ENCODE peak calls at places on chromosomes 1 and 21, in ten cellular contexts. H, D, T, X, F, G, A, W, S and R are unnamed samples.

GRCh38 chr1:1313500-1314236 is 5.3 kb downstream of the PUSL1 start:
- DNase-seq in T (no peak), F (no peak), W (no peak), G (no peak), X (no peak), H (no peak), D (no peak), S (no peak), A (no peak), R (no peak)

GRCh38 chr1:39539252-39539790 is 37.3 kb downstream of the PABPC4 start:
- DNase-seq in F (peak), G (no peak), D (peak), T (peak), X (peak), H (peak), W (peak), A (peak), S (peak), R (peak)

GRCh38 chr1:90763930-90764329 is 46.8 kb upstream of the BARHL2 start:
- DNase-seq in F (no peak), G (no peak), A (no peak), S (no peak), D (no peak), H (no peak), T (no peak), W (no peak), X (no peak), R (no peak)

GRCh38 chr1:178530520-178530919 is 17.6 kb downstream of the TEX35 start:
- DNase-seq in T (no peak), D (no peak), W (no peak), A (no peak), G (no peak), X (no peak), H (no peak), F (no peak), S (peak), R (no peak)

GRCh38 chr1:240598602-240599001 is 13.4 kb downstream of the GREM2 start:
- DNase-seq in H (no peak), W (no peak), F (no peak), A (no peak), G (no peak), T (no peak), D (no peak), S (no peak), X (no peak), R (no peak)

GRCh38 chr1:196891251-196891650 is 3.4 kb downstream of the CFHR4 start:
- DNase-seq in G (no peak), X (no peak), W (no peak), T (no peak), S (no peak), D (no peak), H (no peak), A (no peak), F (no peak), R (no peak)

GRCh38 chr1:175314300-175314699 is 121.7 kb upstream of the KIAA0040 start:
- DNase-seq in D (no peak), X (no peak), W (no peak), T (no peak), F (no peak), A (no peak), S (no peak), H (no peak), G (no peak), R (no peak)

GRCh38 chr1:171794085-171794484 is 12.6 kb downstream of the METTL13 start:
- DNase-seq in D (no peak), W (no peak), S (no peak), T (no peak), H (no peak), X (no peak), G (no peak), A (peak), F (no peak), R (no peak)

GRCh38 chr1:21468597-21468996 is 28.7 kb downstream of the NBPF3 start:
- DNase-seq in W (no peak), G (no peak), H (no peak), T (no peak), X (no peak), F (peak), A (no peak), S (no peak), D (no peak), R (peak)

GRCh38 chr1:198610362-198610761 is 28.5 kb upstream of the PTPRC start:
- DNase-seq in G (no peak), W (no peak), X (no peak), H (no peak), F (no peak), D (no peak), T (no peak), S (no peak), A (no peak), R (no peak)

GRCh38 chr1:206955476-206956312 is 9.4 kb upstream of the PIGR start:
- DNase-seq in D (no peak), F (no peak), A (no peak), H (no peak), W (no peak), S (no peak), T (no peak), X (peak), G (no peak), R (peak)

GRCh38 chr1:40859017-40859416 is 3.1 kb downstream of the CITED4 start:
- DNase-seq in S (no peak), F (no peak), X (no peak), G (no peak), W (no peak), H (no peak), A (no peak), T (no peak), D (no peak), R (no peak)

GRCh38 chr1:71053758-71054157 is 6.1 kb upstream of the PTGER3 start:
- DNase-seq in D (no peak), X (no peak), W (no peak), G (no peak), S (no peak), A (no peak), H (no peak), T (no peak), F (no peak), R (no peak)

GRCh38 chr1:20102875-20103274 is 16.5 kb downstream of the PLA2G2D start:
- DNase-seq in F (no peak), W (no peak), H (no peak), D (no peak), A (no peak), X (no peak), T (no peak), G (no peak), S (no peak), R (no peak)

GRCh38 chr1:89698020-89698560 is 65.2 kb downstream of the LRRC8C start:
- DNase-seq in H (no peak), X (no peak), G (no peak), F (peak), A (no peak), W (peak), S (no peak), T (no peak), D (no peak), R (no peak)

GRCh38 chr1:234276389-234276788 is 96.9 kb upstream of the COA6 start:
- DNase-seq in D (no peak), F (no peak), A (no peak), W (peak), X (no peak), G (peak), H (no peak), S (no peak), T (no peak), R (no peak)

GRCh38 chr21:45403825-45404725 is 890 bp upstream of the COL18A1 start:
- DNase-seq in T (no peak), H (no peak), F (peak), D (no peak), S (peak), W (no peak), G (no peak), X (peak), A (no peak), R (no peak)

GRCh38 chr1:185017338-185017737 is 28.0 kb upstream of the RNF2 start:
- DNase-seq in W (no peak), A (peak), T (peak), X (no peak), F (peak), S (no peak), G (no peak), H (peak), D (no peak), R (no peak)

GRCh38 chr1:63261736-63262142 is 60.6 kb upstream of the FOXD3 start:
- DNase-seq in F (no peak), D (no peak), T (no peak), H (peak), A (no peak), G (no peak), W (no peak), X (no peak), S (no peak), R (no peak)

GRCh38 chr1:230064283-230064682 is 2.8 kb upstream of the GALNT2 start:
- DNase-seq in X (no peak), D (no peak), F (no peak), T (no peak), W (no peak), G (peak), S (no peak), H (no peak), A (no peak), R (no peak)

GRCh38 chr1:230548997-230549396 is 93.3 kb upstream of the COG2 start:
- DNase-seq in T (no peak), H (no peak), W (no peak), A (no peak), G (no peak), X (no peak), S (no peak), F (no peak), D (no peak), R (peak)

GRCh38 chr1:183270541-183271141 is 84.6 kb downstream of the LAMC2 start:
- DNase-seq in H (no peak), W (peak), F (peak), D (no peak), T (no peak), X (no peak), G (no peak), S (no peak), A (no peak), R (no peak)

GRCh38 chr1:200483491-200484143 is 73.8 kb upstream of the ZNF281 start:
- DNase-seq in G (no peak), F (peak), X (no peak), H (no peak), D (no peak), W (peak), A (peak), T (peak), S (no peak), R (peak)

GRCh38 chr1:228206582-228207351 is 1.1 kb upstream of the OBSCN start:
- DNase-seq in F (no peak), S (no peak), A (no peak), W (no peak), T (no peak), X (no peak), D (no peak), G (no peak), H (no peak), R (no peak)

GRCh38 chr1:67732750-67733151 is 47.8 kb downstream of the GADD45A start:
- DNase-seq in A (no peak), S (no peak), D (no peak), X (no peak), F (peak), G (no peak), T (no peak), W (no peak), H (peak), R (no peak)

GRCh38 chr1:15388201-15388880 is 21.3 kb upstream of the EFHD2 start:
- DNase-seq in A (no peak), W (no peak), G (no peak), F (no peak), D (no peak), X (no peak), T (no peak), H (no peak), S (no peak), R (no peak)

GRCh38 chr1:73326663-73327062 is 871.3 kb downstream of the LRRIQ3 start:
- DNase-seq in H (no peak), X (no peak), W (no peak), S (no peak), G (no peak), F (no peak), D (no peak), A (no peak), T (no peak), R (no peak)

GRCh38 chr1:91708691-91709090 is 177.3 kb downstream of the TGFBR3 start:
- DNase-seq in T (no peak), H (no peak), A (no peak), S (no peak), W (no peak), F (no peak), X (no peak), G (no peak), D (no peak), R (no peak)

GRCh38 chr21:36647279-36648093 is 51.4 kb upstream of the SIM2 start:
- DNase-seq in F (peak), D (no peak), T (no peak), W (no peak), X (no peak), S (no peak), G (no peak), A (no peak), H (no peak), R (peak)

GRCh38 chr1:117341123-117341522 is 26.1 kb upstream of the MAN1A2 start:
- DNase-seq in F (no peak), W (no peak), G (no peak), S (no peak), D (no peak), X (no peak), A (no peak), H (no peak), T (no peak), R (no peak)

GRCh38 chr1:117342397-117342796 is 24.9 kb upstream of the MAN1A2 start:
- DNase-seq in A (no peak), F (no peak), D (no peak), S (no peak), G (no peak), H (no peak), X (no peak), T (no peak), W (no peak), R (no peak)

GRCh38 chr1:117335376-117336086 is 31.7 kb upstream of the MAN1A2 start:
- DNase-seq in D (no peak), H (no peak), G (no peak), A (no peak), W (no peak), S (no peak), X (no peak), F (no peak), T (no peak), R (no peak)

GRCh38 chr1:117336087-117336817 is 31.0 kb upstream of the MAN1A2 start:
- DNase-seq in X (no peak), D (no peak), T (no peak), W (peak), A (no peak), H (no peak), S (no peak), F (no peak), G (no peak), R (no peak)

DNA sequence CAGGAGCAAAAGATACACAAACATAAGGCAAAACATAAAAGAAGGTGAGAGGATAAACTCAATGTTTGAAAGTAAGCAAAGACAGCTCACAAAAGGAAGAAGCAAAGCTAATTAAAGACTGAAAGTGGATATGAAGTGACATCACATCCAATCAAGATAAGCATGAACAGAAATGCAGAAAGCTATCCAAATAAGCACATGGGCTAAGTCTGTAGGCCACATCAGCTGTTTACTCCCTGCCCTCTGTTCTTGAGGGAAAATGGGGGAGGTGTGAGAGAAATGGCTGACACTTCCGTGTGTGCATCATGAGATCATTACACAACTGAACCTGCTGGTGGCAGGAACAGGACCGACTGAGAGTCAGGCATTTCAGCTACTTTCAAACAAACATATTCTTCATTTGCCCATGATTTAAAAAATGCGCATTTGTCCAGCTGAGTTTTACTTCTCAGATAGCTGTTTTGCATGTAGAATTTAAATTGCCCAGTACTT is 27.3 kb upstream of the MAN1A2 start:
- DNase-seq in T (peak), W (peak), G (no peak), F (peak), S (no peak), A (no peak), H (peak), D (peak), X (peak), R (no peak)
- TF ChIP-seq POLR2AphosphoS5 in T (no peak), W (no peak), G (no peak), F (no peak), S (no peak), A (no peak), H (no peak), D (peak), X (no peak), R (no peak)

DNA sequence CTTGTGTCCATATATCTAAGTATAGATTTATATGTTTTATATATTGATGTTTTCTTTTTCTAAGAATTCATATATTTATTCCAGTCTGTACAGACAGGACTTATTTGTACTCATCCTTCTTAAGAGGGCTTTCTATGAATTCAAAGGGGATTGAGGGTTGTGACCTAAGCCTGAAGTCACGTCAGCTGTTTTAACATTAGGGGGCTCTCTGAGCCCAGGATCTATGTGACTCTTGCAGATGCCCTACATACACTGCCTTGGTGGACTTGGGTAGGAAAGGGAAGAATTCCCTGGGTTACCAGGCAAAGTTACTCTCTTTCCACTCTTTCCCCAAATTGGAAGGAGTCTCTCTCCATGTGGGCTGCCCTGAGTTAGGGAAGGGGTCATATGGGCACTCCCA is 283.8 kb upstream of the DAB1 start:
- DNase-seq in T (no peak), H (no peak), S (no peak), A (no peak), F (no peak), W (no peak), X (no peak), D (no peak), G (no peak), R (no peak)
- TF ChIP-seq CTCF in T (no peak), H (no peak), S (no peak), A (no peak), F (no peak), W (no peak), X (no peak), D (no peak), G (no peak), R (no peak)

DNA sequence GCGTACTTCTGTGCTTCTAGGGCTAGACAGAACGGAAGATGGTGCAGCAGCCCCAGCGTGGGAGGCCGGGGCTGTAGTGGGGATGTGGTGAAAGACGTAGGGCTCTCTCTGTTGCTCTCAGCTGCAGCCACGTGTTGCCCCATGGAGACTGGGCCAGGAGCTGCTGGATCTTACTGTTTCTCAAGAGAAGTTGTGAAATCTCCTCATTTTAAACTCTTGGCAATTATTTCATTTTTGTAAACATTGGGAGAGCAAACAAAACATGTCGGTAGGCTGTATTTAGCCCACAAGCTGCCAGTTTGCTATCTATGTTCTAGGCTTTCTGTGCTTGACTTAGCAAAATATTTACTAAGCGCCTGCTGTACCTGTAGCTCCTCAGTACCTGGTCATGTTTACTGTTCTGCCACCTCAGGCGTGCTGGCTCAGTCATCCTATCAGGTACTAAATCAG is 15.9 kb upstream of the ELOA start:
- DNase-seq in G (peak), W (no peak), D (peak), X (peak), T (no peak), S (peak), F (no peak), H (peak), A (no peak), R (peak)
- TF ChIP-seq POLR2AphosphoS5 in G (peak), W (no peak), D (no peak), X (no peak), T (no peak), S (no peak), F (no peak), H (peak), A (no peak), R (no peak)

DNA sequence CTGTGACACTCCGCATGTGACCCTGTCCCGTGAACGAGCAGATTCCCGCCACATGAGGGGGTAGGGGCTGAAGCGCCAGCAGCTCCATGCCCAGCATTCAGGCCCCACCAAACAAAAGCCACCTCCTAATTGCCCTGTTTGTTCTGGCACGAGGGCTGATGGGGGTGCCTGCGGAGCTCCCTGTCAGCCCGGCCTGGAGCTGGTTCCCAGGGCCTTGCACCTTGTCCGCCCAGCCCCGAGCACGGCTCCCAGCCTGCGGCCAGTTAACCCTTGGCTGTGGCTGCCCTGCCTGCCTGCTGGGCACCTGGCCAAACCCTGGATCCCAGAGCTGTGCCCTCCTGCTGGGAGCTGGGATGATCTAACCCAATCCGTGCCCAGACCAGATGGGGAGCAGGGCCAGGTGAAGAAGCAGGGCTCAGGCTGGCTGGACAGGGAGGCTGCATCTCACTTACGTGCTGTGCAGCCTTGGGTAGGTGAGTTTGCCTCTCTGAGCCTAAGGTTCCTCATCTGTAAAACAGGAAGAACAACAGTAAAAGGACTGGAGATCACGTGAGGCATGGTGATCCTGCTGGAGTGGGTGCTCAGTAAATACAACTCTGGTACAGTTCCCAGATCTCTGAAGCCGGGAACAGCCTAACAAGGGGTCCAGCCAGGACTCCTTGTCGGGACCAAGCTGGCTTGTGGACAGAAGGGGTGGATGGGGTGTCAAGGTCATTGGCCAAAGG is 110.9 kb upstream of the IFFO2 start:
- DNase-seq in F (no peak), X (peak), W (peak), S (no peak), H (no peak), A (no peak), G (no peak), T (no peak), D (peak), R (peak)
- TF ChIP-seq CTCF in F (no peak), X (no peak), W (no peak), S (no peak), H (no peak), A (no peak), G (no peak), T (peak), D (peak), R (no peak)